ENCODE peak calls at places on chromosomes 2 and 18, in eight cellular contexts. A, H, Y, W, M, J, S and V are unnamed samples.

GRCh38 chr2:215826838-215827441 is 186.4 kb downstream of the MREG start:
- DNase-seq in A (no peak), H (no peak), Y (no peak), W (peak), M (no peak), J (peak), S (no peak), V (no peak)

GRCh38 chr18:10797882-10798281 is 272.1 kb downstream of the NAPG start:
- DNase-seq in A (no peak), H (no peak), Y (no peak), W (no peak), M (no peak), J (peak), S (no peak), V (no peak)

GRCh38 chr2:9311488-9311887 is 104.9 kb downstream of the ASAP2 start:
- DNase-seq in A (peak), H (no peak), Y (peak), W (peak), M (peak), J (no peak), S (no peak), V (peak)

GRCh38 chr18:8942021-8942908 is 160.2 kb upstream of the NDUFV2 start:
- DNase-seq in A (no peak), H (no peak), Y (peak), W (peak), M (no peak), J (no peak), S (no peak), V (no peak)

GRCh38 chr2:17479875-17480274 is 38.4 kb downstream of the RAD51AP2 start:
- DNase-seq in A (no peak), H (no peak), Y (no peak), W (peak), M (peak), J (no peak), S (no peak), V (peak)

GRCh38 chr2:175154670-175155082 is 13.3 kb downstream of the ATF2 start:
- DNase-seq in A (no peak), H (no peak), Y (peak), W (peak), M (peak), J (no peak), S (peak), V (peak)

GRCh38 chr18:36672437-36673344 is 156.1 kb downstream of the TPGS2 start:
- DNase-seq in A (peak), H (peak), Y (peak), W (peak), M (peak), J (no peak), S (no peak), V (no peak)

GRCh38 chr2:65256088-65256487 is 28.5 kb downstream of the ACTR2 start:
- DNase-seq in A (no peak), H (no peak), Y (no peak), W (no peak), M (no peak), J (no peak), S (no peak), V (no peak)

GRCh38 chr2:180699657-180700361 is 280.6 kb upstream of the UBE2E3 start:
- DNase-seq in A (no peak), H (no peak), Y (no peak), W (no peak), M (no peak), J (no peak), S (no peak), V (no peak)

GRCh38 chr2:156437876-156438410 is 1.8 kb downstream of the GPD2 start:
- DNase-seq in A (no peak), H (no peak), Y (no peak), W (no peak), M (no peak), J (no peak), S (no peak), V (no peak)

GRCh38 chr2:108949316-108950299 is 39.4 kb downstream of the EDAR start:
- DNase-seq in A (no peak), H (no peak), Y (peak), W (peak), M (no peak), J (no peak), S (no peak), V (no peak)

GRCh38 chr18:31931163-31931885 is 11.6 kb downstream of the TRAPPC8 start:
- DNase-seq in A (no peak), H (no peak), Y (no peak), W (peak), M (peak), J (no peak), S (no peak), V (no peak)

GRCh38 chr18:13455960-13456471 is 237.5 kb downstream of the LDLRAD4 start:
- DNase-seq in A (no peak), H (no peak), Y (no peak), W (no peak), M (no peak), J (no peak), S (no peak), V (no peak)

DNA sequence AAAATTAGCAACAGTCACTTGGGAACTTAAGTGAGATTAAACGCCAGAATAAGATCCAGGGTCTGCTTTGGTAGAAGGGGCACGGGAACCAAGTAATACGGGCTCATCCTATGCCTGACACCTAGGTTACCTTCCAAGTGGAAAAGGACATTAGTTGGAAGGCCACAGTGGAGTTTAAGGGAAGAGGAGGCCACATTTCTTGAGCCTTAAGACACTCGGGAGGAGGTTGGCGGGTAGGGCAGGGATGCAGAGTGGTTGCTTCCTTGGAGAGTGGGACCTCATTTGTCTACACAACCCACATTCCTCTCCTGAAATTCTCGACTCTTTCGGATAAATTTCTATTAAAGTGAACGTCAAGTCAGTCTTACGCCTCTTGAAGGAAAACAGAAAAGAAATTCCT is 510 bp upstream of the DNAH6 start:
- DNase-seq in A (no peak), H (no peak), Y (no peak), W (no peak), M (no peak), J (no peak), S (no peak), V (no peak)
- H3K4me3 ChIP-seq in A (peak), H (no peak), Y (peak), W (peak), M (peak), J (peak), S (peak), V (peak)

GRCh38 chr2:62291052-62291451 is 95.1 kb downstream of the B3GNT2 start:
- DNase-seq in A (no peak), H (no peak), Y (no peak), W (no peak), M (no peak), J (no peak), S (no peak), V (no peak)

GRCh38 chr2:62291517-62292137 is 95.7 kb downstream of the B3GNT2 start:
- DNase-seq in A (no peak), H (no peak), Y (no peak), W (no peak), M (no peak), J (no peak), S (no peak), V (no peak)

GRCh38 chr2:62293490-62294212 is 97.7 kb downstream of the B3GNT2 start:
- DNase-seq in A (no peak), H (peak), Y (no peak), W (peak), M (no peak), J (peak), S (no peak), V (no peak)

GRCh38 chr2:62292190-62292589 is 96.3 kb downstream of the B3GNT2 start:
- DNase-seq in A (no peak), H (peak), Y (peak), W (peak), M (no peak), J (no peak), S (no peak), V (no peak)

GRCh38 chr2:62293151-62293489 is 97.2 kb downstream of the B3GNT2 start:
- DNase-seq in A (no peak), H (no peak), Y (no peak), W (no peak), M (no peak), J (no peak), S (no peak), V (no peak)
- H3K4me3 ChIP-seq in A (no peak), H (no peak), Y (no peak), W (no peak), M (no peak), J (no peak), S (no peak), V (no peak)

GRCh38 chr2:148231858-148232257 is 211.0 kb downstream of the MBD5 start:
- DNase-seq in A (no peak), H (no peak), Y (no peak), W (no peak), M (no peak), J (no peak), S (no peak), V (no peak)
- H3K4me3 ChIP-seq in A (no peak), H (no peak), Y (no peak), W (no peak), M (no peak), J (no peak), S (no peak), V (no peak)

DNA sequence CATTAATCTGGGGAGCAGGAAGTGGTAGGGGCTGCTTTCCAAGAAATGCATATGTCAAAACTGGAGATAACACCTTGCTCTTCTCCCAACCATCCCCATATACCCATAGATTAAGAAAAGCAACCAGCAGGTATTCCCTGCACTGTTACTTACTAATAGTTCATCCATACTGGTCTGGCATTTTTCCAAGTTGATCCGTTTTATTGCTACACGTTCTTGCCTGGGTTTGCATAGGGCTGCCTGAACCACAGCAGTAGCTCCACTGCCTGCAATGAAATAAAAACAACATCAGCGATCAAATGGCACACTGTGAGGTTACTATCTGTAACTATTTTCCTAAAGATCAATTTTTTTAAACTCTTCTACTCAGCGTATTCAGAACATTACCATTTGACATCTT is 65.6 kb downstream of the STK39 start:
- DNase-seq in A (no peak), H (no peak), Y (no peak), W (no peak), M (no peak), J (no peak), S (no peak), V (no peak)
- H3K4me3 ChIP-seq in A (no peak), H (no peak), Y (no peak), W (no peak), M (no peak), J (no peak), S (no peak), V (no peak)

GRCh38 chr2:201855356-201855755 is 49.0 kb downstream of the CDK15 start:
- DNase-seq in A (no peak), H (no peak), Y (peak), W (no peak), M (no peak), J (no peak), S (no peak), V (no peak)

GRCh38 chr2:201854841-201855240 is 48.5 kb downstream of the CDK15 start:
- DNase-seq in A (no peak), H (no peak), Y (peak), W (no peak), M (peak), J (no peak), S (peak), V (no peak)

GRCh38 chr2:201852462-201852861 is 46.1 kb downstream of the CDK15 start:
- DNase-seq in A (no peak), H (no peak), Y (no peak), W (peak), M (no peak), J (no peak), S (no peak), V (no peak)

GRCh38 chr2:201852878-201853415 is 46.6 kb downstream of the CDK15 start:
- DNase-seq in A (no peak), H (no peak), Y (no peak), W (peak), M (no peak), J (no peak), S (no peak), V (no peak)

DNA sequence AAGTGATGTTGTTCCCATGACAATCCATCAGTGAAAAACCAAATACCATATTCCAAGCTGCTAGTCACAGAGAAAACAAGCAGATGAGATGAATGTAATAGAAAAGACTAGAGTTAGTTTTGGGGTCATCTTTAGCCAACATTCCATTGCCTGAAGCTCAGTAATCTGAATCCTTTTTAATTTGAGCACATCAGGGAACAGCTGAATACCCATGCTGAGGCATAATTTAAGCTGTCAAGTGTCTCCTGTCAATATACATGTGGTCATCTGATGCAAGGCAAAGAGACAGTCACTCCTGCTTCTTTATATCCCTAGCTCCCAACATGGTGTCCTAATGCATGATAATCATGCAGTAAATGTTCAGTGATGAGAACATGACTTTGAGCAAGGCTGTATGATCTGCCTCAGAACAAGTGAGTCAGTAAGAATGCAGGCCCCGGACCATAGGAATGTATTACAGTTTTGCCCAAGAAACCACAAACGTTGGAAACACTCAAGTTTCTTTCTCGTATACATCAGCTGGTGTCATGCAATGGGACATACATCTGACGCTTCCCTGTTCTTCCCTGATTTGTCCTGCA is 48.0 kb downstream of the CDK15 start:
- DNase-seq in A (peak), H (no peak), Y (peak), W (peak), M (peak), J (no peak), S (peak), V (peak)
- H3K4me3 ChIP-seq in A (no peak), H (no peak), Y (no peak), W (no peak), M (no peak), J (no peak), S (peak), V (peak)